ENCODE peak calls at places on chromosomes 4 and X, in six cellular contexts. J, A, O, E, H and Q are unnamed samples.

GRCh38 chr4:8558080-8558960 is 21.9 kb upstream of the GPR78 start:
- DNase-seq in E (no peak), H (no peak), J (no peak), A (no peak), O (no peak), Q (no peak)

GRCh38 chrX:13059676-13060499 is 15.5 kb upstream of the FAM9C start:
- DNase-seq in O (no peak), H (no peak), E (no peak), A (no peak), J (peak; percentile 69), Q (no peak)

GRCh38 chrX:150146271-150146888 is 208.1 kb upstream of the EOLA2 start:
- DNase-seq in A (no peak), J (no peak), H (no peak), O (no peak), E (peak; percentile 31), Q (peak; percentile 8)

GRCh38 chrX:153731117-153731844 is 6.6 kb downstream of the ABCD1 start:
- DNase-seq in J (peak; percentile 38), A (no peak), O (no peak), E (no peak), H (no peak), Q (no peak)

GRCh38 chr4:179607003-179607402 is 2164.8 kb upstream of the AGA start:
- DNase-seq in E (no peak), H (no peak), A (no peak), O (no peak), J (no peak), Q (no peak)

GRCh38 chr4:86033171-86033570 is 326.7 kb downstream of the MAPK10 start:
- DNase-seq in A (no peak), J (peak; percentile 97), H (no peak), E (peak; percentile 23), O (no peak), Q (no peak)

GRCh38 chr4:103718993-103719319 is 829 bp downstream of the TACR3 start:
- DNase-seq in A (no peak), E (peak; percentile 17), H (no peak), J (no peak), O (peak; percentile 57), Q (peak; percentile 43)

GRCh38 chr4:113159901-113160545 is 110.6 kb downstream of the ANK2 start:
- DNase-seq in H (no peak), J (no peak), E (no peak), A (no peak), O (no peak), Q (peak; percentile 69)

GRCh38 chr4:10115657-10116624 is 658 bp downstream of the WDR1 start:
- DNase-seq in O (peak; percentile 56), H (peak; percentile 78), J (peak; percentile 25), E (peak; percentile 56), A (no peak), Q (peak; percentile 69)

GRCh38 chrX:68238568-68238967 is 194.7 kb downstream of the OPHN1 start:
- DNase-seq in O (peak; percentile 21), A (no peak), H (peak; percentile 28), J (no peak), E (no peak), Q (peak; percentile 4)

GRCh38 chrX:53085661-53086229 is 3.6 kb downstream of the TSPYL2 start:
- DNase-seq in O (no peak), E (no peak), J (no peak), H (no peak), A (no peak), Q (no peak)

GRCh38 chr4:186740822-186741221 is 17.2 kb upstream of the FAT1 start:
- DNase-seq in J (no peak), E (no peak), A (no peak), O (no peak), H (no peak), Q (no peak)

GRCh38 chr4:38128478-38129451 is 168.6 kb downstream of the PTTG2 start:
- DNase-seq in J (peak; percentile 89), E (no peak), A (no peak), H (no peak), O (peak; percentile 18), Q (peak; percentile 100)

GRCh38 chrX:101190736-101191135 is 28.9 kb upstream of the DRP2 start:
- DNase-seq in E (no peak), A (no peak), H (no peak), O (no peak), J (no peak), Q (no peak)
- H3K4me3 ChIP-seq in E (no peak overlapping the region), A (no peak overlapping the region), H (no peak overlapping the region), O (no peak overlapping the region), J (no peak overlapping the region), Q (no peak overlapping the region)

GRCh38 chr4:153794001-153794400 is 5.1 kb upstream of the SFRP2 start:
- DNase-seq in A (no peak), J (no peak), H (peak; percentile 51), E (no peak), O (no peak), Q (no peak)

GRCh38 chr4:153790962-153791551 is 2.2 kb upstream of the SFRP2 start:
- DNase-seq in A (no peak), O (peak; percentile 92), J (no peak), H (no peak), E (peak; percentile 48), Q (peak; percentile 11)

GRCh38 chr4:153792893-153793227 is 4.0 kb upstream of the SFRP2 start:
- DNase-seq in A (no peak), J (no peak), H (no peak), O (peak; percentile 71), E (no peak), Q (no peak)

GRCh38 chr4:153789741-153790651 is 1.1 kb upstream of the SFRP2 start:
- DNase-seq in H (no peak), A (no peak), J (peak; percentile 30), E (no peak), O (peak; percentile 88), Q (no peak)

DNA sequence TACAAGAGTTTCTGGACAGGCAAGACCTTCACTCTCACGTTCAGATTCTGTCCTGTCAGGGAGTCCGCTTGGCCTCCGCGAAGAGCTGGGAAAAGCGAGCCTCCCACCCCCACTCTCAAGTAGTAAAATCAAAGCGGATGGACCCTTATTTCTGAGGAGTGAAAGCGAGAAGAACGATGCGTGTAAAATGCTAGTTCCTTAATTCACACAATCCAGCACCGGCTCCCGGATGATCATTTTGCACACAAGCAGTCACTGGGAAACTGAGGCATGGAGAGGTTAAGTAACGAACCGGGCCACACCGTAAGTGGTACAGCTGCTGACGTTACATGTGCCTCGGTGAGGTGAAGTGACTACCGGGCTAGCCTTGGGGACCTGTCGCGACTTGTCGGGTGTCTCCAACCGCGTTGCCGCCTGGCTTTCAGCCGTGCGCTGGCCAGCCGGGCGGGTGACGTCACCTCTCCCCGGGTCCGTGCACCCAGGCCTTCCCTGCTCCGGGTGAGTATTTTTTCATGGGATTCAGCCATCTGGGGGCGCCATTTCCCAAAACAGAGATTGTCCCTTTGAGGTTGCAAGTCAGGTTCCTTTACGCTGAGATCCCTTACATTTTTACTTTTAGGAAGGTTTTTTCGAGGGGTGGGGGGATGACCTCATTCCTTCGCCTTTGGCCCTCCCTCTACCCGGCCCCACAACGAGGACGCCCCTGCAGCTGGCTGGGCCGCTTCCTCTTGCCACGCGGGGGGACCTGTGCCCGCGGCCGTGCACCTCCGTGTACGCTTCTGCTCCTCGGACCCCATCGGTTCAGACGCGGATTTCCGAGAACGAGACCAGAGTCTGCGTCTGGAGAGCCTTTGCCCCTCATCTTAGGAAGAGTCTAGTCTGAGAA is 3.4 kb upstream of the SFRP2 start:
- DNase-seq in E (peak; percentile 63), H (peak; percentile 76), A (no peak), O (peak; percentile 90), J (peak; percentile 22), Q (peak; percentile 76)
- TF ChIP-seq CTCF in E (peak; percentile 17), H (peak; percentile 68), A (no peak), O (peak; percentile 67), J (no peak), Q (peak; percentile 34)

DNA sequence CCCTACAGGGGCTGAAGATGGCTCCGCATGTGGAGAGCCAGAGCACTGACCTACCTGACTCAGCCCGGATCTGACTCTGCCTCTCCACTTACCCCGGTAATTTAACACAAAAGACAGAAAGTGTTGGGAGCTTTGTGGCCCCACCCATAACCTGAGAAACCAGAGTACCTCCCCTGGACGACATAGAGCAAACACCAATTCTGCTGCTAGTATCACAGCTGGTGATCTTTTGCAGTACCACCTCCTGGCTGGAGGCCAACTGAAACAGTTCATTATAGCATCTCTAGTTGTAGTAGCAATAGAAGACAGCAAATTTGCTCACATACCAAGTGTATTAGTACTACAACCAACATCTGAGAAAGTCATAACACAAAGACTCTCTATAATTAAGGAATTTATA is 443.9 kb downstream of the KLHL4 start:
- DNase-seq in H (no peak), A (no peak), J (no peak), E (no peak), O (no peak), Q (no peak)
- H3K4me3 ChIP-seq in H (no peak overlapping the region), A (no peak overlapping the region), J (no peak overlapping the region), E (no peak overlapping the region), O (no peak overlapping the region), Q (no peak overlapping the region)

GRCh38 chr4:791866-792630 is 33.9 kb downstream of the CPLX1 start:
- DNase-seq in J (peak; percentile 12), A (no peak), O (no peak), H (no peak), E (peak; percentile 40), Q (peak; percentile 52)
- TF ChIP-seq CTCF in J (no peak), A (no peak), O (no peak), H (no peak), E (no peak), Q (peak; percentile 10)